ENCODE peak calls at places on chromosomes 2 and 18, in seven cellular contexts. N, G, V, X, W, J and M are unnamed samples. For H3K27me3, the result is how much of the 10 kb centered on the place peaks cover.

GRCh38 chr2:237731663-237732062 is 66.9 kb upstream of the RBM44 start:
- DNase-seq in N (no peak), G (peak), V (no peak), X (peak), W (no peak), J (no peak), M (peak)

GRCh38 chr2:25363733-25364132 is 22.0 kb upstream of the DNMT3A start:
- DNase-seq in N (no peak), G (no peak), V (no peak), X (no peak), W (no peak), J (no peak), M (no peak)

GRCh38 chr2:192051533-192051932 is 143.2 kb downstream of the TMEFF2 start:
- DNase-seq in N (no peak), G (no peak), V (no peak), X (peak), W (no peak), J (no peak), M (no peak)

GRCh38 chr2:237864030-237864931 is 4.9 kb downstream of the RAMP1 start:
- DNase-seq in N (no peak), G (no peak), V (no peak), X (no peak), W (peak), J (no peak), M (no peak)

GRCh38 chr2:102618452-102619413 is 620 bp upstream of the SLC9A2 start:
- DNase-seq in N (no peak), G (peak), V (no peak), X (no peak), W (no peak), J (no peak), M (peak)

GRCh38 chr2:55351672-55352071 is 68.0 kb downstream of the CCDC88A start:
- DNase-seq in N (no peak), G (no peak), V (no peak), X (no peak), W (no peak), J (no peak), M (no peak)

GRCh38 chr2:238024986-238025385 is 35.8 kb upstream of the SCLY start:
- DNase-seq in N (no peak), G (no peak), V (peak), X (no peak), W (no peak), J (no peak), M (peak)

GRCh38 chr18:63161728-63162195 is 157.8 kb downstream of the BCL2 start:
- DNase-seq in N (peak), G (peak), V (peak), X (peak), W (no peak), J (peak), M (peak)

GRCh38 chr2:74573747-74574562 is 19.4 kb downstream of the DOK1 start:
- DNase-seq in N (no peak), G (no peak), V (peak), X (no peak), W (no peak), J (peak), M (peak)

GRCh38 chr2:119407430-119408220 is 24.0 kb upstream of the TMEM37 start:
- DNase-seq in N (no peak), G (peak), V (peak), X (peak), W (peak), J (peak), M (peak)

GRCh38 chr18:11992096-11992785 is 10.9 kb downstream of the IMPA2 start:
- DNase-seq in N (no peak), G (peak), V (no peak), X (no peak), W (no peak), J (no peak), M (no peak)

GRCh38 chr2:27966466-27966865 is 75.9 kb downstream of the BABAM2 start:
- DNase-seq in N (no peak), G (peak), V (no peak), X (peak), W (no peak), J (no peak), M (no peak)

GRCh38 chr2:42787788-42788477 is 4.5 kb downstream of the HAAO start:
- DNase-seq in N (no peak), G (no peak), V (no peak), X (no peak), W (no peak), J (no peak), M (no peak)

GRCh38 chr2:238631491-238632180 is 204.9 kb downstream of the ASB1 start:
- DNase-seq in N (no peak), G (no peak), V (no peak), X (no peak), W (no peak), J (no peak), M (no peak)

GRCh38 chr2:96505231-96505889 is at the start of gene NEURL3:
- DNase-seq in N (no peak), G (no peak), V (no peak), X (no peak), W (peak), J (no peak), M (peak)

GRCh38 chr18:34158881-34159690 is 65.6 kb downstream of the NOL4 start:
- DNase-seq in N (no peak), G (peak), V (no peak), X (peak), W (peak), J (no peak), M (peak)

GRCh38 chr18:32753656-32754221 is 19.1 kb downstream of the KLHL14 start:
- DNase-seq in N (no peak), G (no peak), V (no peak), X (no peak), W (no peak), J (no peak), M (no peak)

GRCh38 chr2:107585851-107586250 is 240.8 kb upstream of the RGPD4 start:
- DNase-seq in N (no peak), G (no peak), V (no peak), X (no peak), W (no peak), J (no peak), M (no peak)

GRCh38 chr2:42819160-42819559 is 26.8 kb upstream of the HAAO start:
- DNase-seq in N (no peak), G (no peak), V (no peak), X (no peak), W (no peak), J (no peak), M (no peak)

GRCh38 chr2:214558341-214558740 is 147.5 kb downstream of the VWC2L start:
- DNase-seq in N (no peak), G (no peak), V (no peak), X (no peak), W (no peak), J (no peak), M (no peak)

GRCh38 chr2:140737006-140737405 is 1393.8 kb downstream of the LRP1B start:
- DNase-seq in N (no peak), G (no peak), V (no peak), X (no peak), W (no peak), J (no peak), M (no peak)

GRCh38 chr2:54456526-54457325 is 599 bp downstream of the SPTBN1 start:
- DNase-seq in N (peak), G (peak), V (no peak), X (peak), W (no peak), J (no peak), M (peak)

GRCh38 chr2:121731366-121731765 is 5.3 kb downstream of the NIFK start:
- DNase-seq in N (no peak), G (no peak), V (no peak), X (no peak), W (no peak), J (no peak), M (no peak)

GRCh38 chr18:46469186-46469915 is 187.7 kb downstream of the LOXHD1 start:
- DNase-seq in N (no peak), G (no peak), V (no peak), X (no peak), W (no peak), J (no peak), M (peak)

GRCh38 chr2:138296365-138296764 is 205.2 kb upstream of the SPOPL start:
- DNase-seq in N (no peak), G (no peak), V (no peak), X (no peak), W (no peak), J (no peak), M (no peak)

GRCh38 chr18:25097119-25098114 is 254.5 kb downstream of the ZNF521 start:
- DNase-seq in N (no peak), G (no peak), V (peak), X (no peak), W (no peak), J (no peak), M (no peak)

GRCh38 chr2:12835733-12836132 is 119.0 kb downstream of the TRIB2 start:
- DNase-seq in N (no peak), G (no peak), V (no peak), X (no peak), W (no peak), J (no peak), M (no peak)

GRCh38 chr18:9366126-9366714 is 31.6 kb downstream of the TWSG1 start:
- DNase-seq in N (no peak), G (peak), V (no peak), X (no peak), W (peak), J (no peak), M (no peak)

GRCh38 chr2:68709421-68709911 is 25.1 kb upstream of the ARHGAP25 start:
- DNase-seq in N (no peak), G (peak), V (peak), X (peak), W (no peak), J (no peak), M (peak)

GRCh38 chr2:1300284-1300683 is 113.0 kb upstream of the TPO start:
- DNase-seq in N (no peak), G (no peak), V (no peak), X (no peak), W (no peak), J (no peak), M (no peak)

GRCh38 chr2:239978381-239978780 is 46.8 kb downstream of the NDUFA10 start:
- DNase-seq in N (no peak), G (no peak), V (no peak), X (peak), W (no peak), J (no peak), M (no peak)

GRCh38 chr2:190533175-190533967 is 1.2 kb downstream of the NEMP2 start:
- DNase-seq in N (no peak), G (no peak), V (no peak), X (no peak), W (no peak), J (no peak), M (peak)

GRCh38 chr2:186309901-186310300 is 176.2 kb upstream of the ZC3H15 start:
- DNase-seq in N (no peak), G (peak), V (no peak), X (no peak), W (no peak), J (no peak), M (no peak)

GRCh38 chr2:160427629-160428424 is 65.8 kb downstream of the RBMS1 start:
- DNase-seq in N (no peak), G (no peak), V (no peak), X (no peak), W (no peak), J (no peak), M (peak)
- H3K4me3 ChIP-seq in N (peak), G (no peak), V (peak), X (no peak), W (no peak), J (no peak), M (peak)

GRCh38 chr18:37252854-37253396 is 312.7 kb downstream of the CELF4 start:
- DNase-seq in N (no peak), G (no peak), V (no peak), X (no peak), W (no peak), J (no peak), M (no peak)
- H3K27me3 ChIP-seq in N (half or more), G (under half), V (under half), X (under half), W (under half), J (under half), M (under half)

DNA sequence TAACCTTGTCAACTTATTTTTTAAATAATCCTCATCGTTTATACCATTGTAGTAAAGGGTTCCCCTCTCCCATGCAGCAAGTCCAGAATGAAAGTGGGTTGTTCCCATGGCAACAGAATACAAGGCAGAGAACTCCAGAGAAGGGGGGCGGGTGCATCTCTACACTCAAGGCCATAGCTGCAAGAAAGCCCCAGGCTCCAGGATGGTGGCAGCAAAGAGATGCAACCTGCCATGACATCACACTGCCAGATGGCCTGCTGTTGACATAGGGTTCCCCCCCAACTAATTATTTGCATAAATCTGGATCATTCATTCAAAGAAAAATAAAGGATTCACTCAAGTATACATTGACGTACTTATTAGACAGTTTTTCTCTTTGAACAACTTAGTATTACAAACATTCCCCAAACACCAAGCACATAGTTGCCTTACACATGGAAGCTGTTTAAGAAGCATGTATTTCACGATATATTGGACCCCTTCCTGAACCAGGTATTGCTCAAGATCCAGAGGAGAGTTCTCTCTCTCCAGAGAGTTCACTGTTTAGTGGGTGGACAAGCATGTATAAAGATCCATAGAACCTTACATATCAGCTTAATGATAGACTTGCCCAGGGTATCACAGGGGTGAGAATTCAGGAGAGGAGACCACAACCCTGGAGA is 87.4 kb upstream of the KLF7 start:
- DNase-seq in N (no peak), G (peak), V (no peak), X (peak), W (no peak), J (no peak), M (no peak)
- H3K4me3 ChIP-seq in N (no peak), G (no peak), V (no peak), X (no peak), W (no peak), J (no peak), M (no peak)

GRCh38 chr18:29838556-29838955 is 1204.0 kb downstream of the DSC3 start:
- DNase-seq in N (no peak), G (no peak), V (no peak), X (no peak), W (no peak), J (no peak), M (no peak)
- H3K27me3 ChIP-seq in N (under half), G (under half), V (under half), X (under half), W (under half), J (under half), M (under half)

DNA sequence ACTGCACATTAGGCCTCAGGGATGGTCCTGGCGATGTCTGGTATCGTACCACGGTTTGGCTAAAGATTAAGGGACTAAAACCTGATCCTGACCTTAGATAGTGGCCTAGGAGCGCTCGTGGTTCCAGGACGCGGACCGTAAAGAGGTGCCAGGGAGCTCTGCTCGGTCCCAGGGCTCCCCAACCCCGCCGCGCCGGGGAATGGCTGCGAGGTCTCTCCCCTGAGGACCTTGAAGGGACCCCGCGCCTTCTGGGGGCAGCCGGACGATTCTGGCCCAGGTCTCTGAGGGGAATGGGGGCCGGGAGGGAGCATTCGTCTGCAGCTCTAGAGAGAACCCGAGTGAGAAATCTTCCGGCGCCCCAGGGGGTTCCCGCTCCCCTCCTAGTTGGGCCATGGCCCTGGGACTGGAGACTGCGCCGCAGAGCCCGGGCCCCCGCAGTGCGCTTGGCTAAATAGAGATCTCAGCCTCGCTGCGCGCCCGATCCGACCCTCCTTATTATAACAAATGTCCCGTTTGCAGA is 1.8 kb downstream of the PAX8 start:
- DNase-seq in N (no peak), G (no peak), V (no peak), X (no peak), W (no peak), J (no peak), M (no peak)
- H3K4me3 ChIP-seq in N (peak), G (no peak), V (no peak), X (no peak), W (no peak), J (no peak), M (no peak)

GRCh38 chr2:30392097-30392496 is 54.9 kb upstream of the LCLAT1 start:
- DNase-seq in N (no peak), G (no peak), V (no peak), X (no peak), W (no peak), J (no peak), M (no peak)
- H3K27me3 ChIP-seq in N (under half), G (under half), V (under half), X (under half), W (under half), J (under half), M (under half)

GRCh38 chr2:38747819-38748218 is 3.3 kb downstream of the SRSF7 start:
- DNase-seq in N (no peak), G (no peak), V (no peak), X (no peak), W (no peak), J (no peak), M (no peak)
- H3K4me3 ChIP-seq in N (no peak), G (no peak), V (no peak), X (peak), W (no peak), J (peak), M (peak)

GRCh38 chr2:219058541-219059374 is 2.0 kb downstream of the IHH start:
- DNase-seq in N (peak), G (peak), V (no peak), X (no peak), W (peak), J (no peak), M (peak)

GRCh38 chr2:219056176-219056895 is 4.4 kb downstream of the IHH start:
- DNase-seq in N (no peak), G (no peak), V (no peak), X (no peak), W (no peak), J (no peak), M (no peak)

GRCh38 chr2:219057709-219058540 is 2.8 kb downstream of the IHH start:
- DNase-seq in N (peak), G (peak), V (no peak), X (peak), W (peak), J (no peak), M (peak)

GRCh38 chr2:219056896-219057708 is 3.6 kb downstream of the IHH start:
- DNase-seq in N (no peak), G (no peak), V (no peak), X (no peak), W (no peak), J (no peak), M (no peak)

DNA sequence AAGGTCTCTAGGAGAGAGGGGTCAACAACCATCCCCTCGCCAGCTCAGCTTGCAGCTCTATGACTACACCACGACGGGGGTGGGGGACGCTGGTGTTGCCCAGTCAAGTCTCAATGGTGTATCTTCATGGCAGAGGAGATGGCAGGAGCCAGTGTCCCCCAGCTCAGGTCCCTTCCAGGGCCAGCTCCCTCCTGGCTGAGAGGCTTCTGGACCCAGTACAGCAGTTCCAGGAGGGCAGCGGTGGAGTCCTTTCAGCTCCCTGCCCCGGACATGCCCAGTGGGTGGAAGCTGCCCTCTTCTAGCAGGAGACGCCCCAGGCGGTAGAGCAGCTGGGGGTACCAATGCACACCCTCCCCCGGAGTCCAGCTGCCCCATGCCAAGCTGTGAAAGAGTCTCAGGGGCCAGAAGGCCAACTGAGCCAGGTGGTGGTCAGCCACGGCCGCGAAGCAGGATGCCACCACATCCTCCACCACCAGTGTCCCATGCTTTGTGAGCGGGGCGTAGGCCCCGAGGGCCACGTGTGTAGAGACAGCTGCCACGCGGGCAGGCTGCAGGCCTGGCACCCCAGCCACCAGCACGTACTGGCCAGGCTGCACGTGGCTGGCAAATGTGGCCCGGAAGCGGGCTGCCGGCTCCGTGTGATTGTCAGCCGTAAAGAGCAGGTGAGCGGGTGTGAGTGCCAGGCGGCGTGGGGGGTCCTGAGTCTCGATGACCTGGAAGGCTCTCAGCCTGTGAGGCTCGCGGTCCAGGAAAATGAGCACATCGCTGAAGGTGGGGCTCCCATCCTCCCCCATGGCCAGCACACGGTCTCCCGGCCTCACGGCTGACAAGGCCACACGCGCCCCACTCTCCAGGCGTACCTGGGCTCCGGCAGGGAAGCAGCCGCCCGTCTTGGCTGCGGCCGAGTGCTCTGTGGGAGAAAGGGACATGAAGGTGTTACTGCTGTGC is 5.5 kb downstream of the IHH start:
- DNase-seq in N (no peak), G (no peak), V (no peak), X (no peak), W (no peak), J (no peak), M (no peak)
- H3K27me3 ChIP-seq in N (half or more), G (under half), V (half or more), X (under half), W (under half), J (under half), M (under half)

GRCh38 chr2:144669196-144669987 is 149.5 kb upstream of the ZEB2 start:
- DNase-seq in N (no peak), G (no peak), V (no peak), X (no peak), W (no peak), J (no peak), M (no peak)
- H3K4me3 ChIP-seq in N (no peak), G (no peak), V (no peak), X (no peak), W (no peak), J (no peak), M (no peak)

GRCh38 chr2:218859994-218860831 is 608 bp downstream of the WNT6 start:
- DNase-seq in N (no peak), G (peak), V (no peak), X (no peak), W (no peak), J (no peak), M (no peak)

GRCh38 chr2:218865396-218865795 is 5.8 kb downstream of the WNT6 start:
- DNase-seq in N (no peak), G (no peak), V (no peak), X (no peak), W (no peak), J (no peak), M (no peak)

GRCh38 chr2:218860950-218861381 is 1.4 kb downstream of the WNT6 start:
- DNase-seq in N (peak), G (peak), V (peak), X (peak), W (no peak), J (no peak), M (peak)

GRCh38 chr2:218861645-218862318 is 2.2 kb downstream of the WNT6 start:
- DNase-seq in N (no peak), G (no peak), V (no peak), X (no peak), W (no peak), J (no peak), M (no peak)

GRCh38 chr2:218863021-218863520 is 3.5 kb downstream of the WNT6 start:
- DNase-seq in N (no peak), G (no peak), V (no peak), X (no peak), W (no peak), J (no peak), M (no peak)
- H3K27me3 ChIP-seq in N (half or more), G (under half), V (half or more), X (under half), W (under half), J (under half), M (under half)